ENCODE peak calls at places on chromosomes 4 and X, in nine cellular contexts. L, B, X, H, Q, K, N, M and G are unnamed samples.
A peak's percentile ranks its signal among the peaks of the same experiment; 100 is the strongest.

GRCh38 chr4:27066591-27066990 is 205.9 kb downstream of the STIM2 start:
- DNase-seq in L (no peak), Q (no peak), B (no peak), N (peak; percentile 18), H (no peak), X (peak; percentile 43), K (peak; percentile 21), M (no peak), G (no peak)

GRCh38 chr4:74189331-74190043 is 31.6 kb downstream of the MTHFD2L start:
- DNase-seq in X (no peak), Q (no peak), H (peak; percentile 66), B (peak; percentile 41), N (no peak), K (no peak), M (no peak), L (no peak), G (no peak)

GRCh38 chrX:77628294-77629025 is 157.6 kb downstream of the ATRX start:
- DNase-seq in L (no peak), X (no peak), N (no peak), K (no peak), Q (no peak), B (no peak), H (no peak), M (no peak), G (no peak)

GRCh38 chrX:72054776-72055495 is 76.8 kb downstream of the RTL5 start:
- DNase-seq in Q (no peak), H (peak; percentile 45), B (no peak), L (no peak), M (no peak), K (no peak), X (no peak), N (no peak), G (no peak)

GRCh38 chrX:47112316-47112954 is 32.1 kb downstream of the NDUFB11 start:
- DNase-seq in B (no peak), N (no peak), M (peak; percentile 24), K (no peak), H (peak; percentile 19), L (no peak), X (no peak), Q (no peak), G (no peak)

GRCh38 chr4:121272526-121272925 is 108.3 kb downstream of the QRFPR start:
- DNase-seq in Q (no peak), N (no peak), B (no peak), K (no peak), L (no peak), H (peak; percentile 92), X (no peak), M (no peak), G (no peak)

GRCh38 chr4:70637239-70637920 is 8.8 kb downstream of the ENAM start:
- DNase-seq in B (no peak), X (no peak), K (no peak), H (no peak), Q (no peak), M (no peak), L (no peak), N (no peak), G (no peak)

GRCh38 chr4:146916479-146917076 is 29.1 kb downstream of the TTC29 start:
- DNase-seq in Q (no peak), N (no peak), M (no peak), K (no peak), B (peak; percentile 5), H (peak; percentile 37), L (no peak), X (no peak), G (no peak)

GRCh38 chrX:98731821-98732220 is 1678.3 kb downstream of the PCDH19 start:
- DNase-seq in H (no peak), Q (no peak), X (no peak), K (no peak), N (no peak), M (no peak), B (no peak), L (no peak), G (no peak)

GRCh38 chr4:56990109-56990508 is 11.4 kb downstream of the POLR2B start:
- DNase-seq in N (no peak), X (no peak), H (peak; percentile 48), M (no peak), K (no peak), L (no peak), Q (no peak), B (no peak), G (no peak)

GRCh38 chr4:173761236-173761635 is 231.2 kb upstream of the HAND2 start:
- DNase-seq in K (no peak), H (no peak), N (no peak), Q (no peak), B (no peak), X (no peak), M (no peak), L (no peak), G (no peak)
- H3K27ac ChIP-seq in K (no peak overlapping the region), H (no peak overlapping the region), N (no peak overlapping the region), Q (no peak overlapping the region), B (no peak overlapping the region), X (no peak overlapping the region), M (no peak overlapping the region), L (no peak overlapping the region), G (no peak overlapping the region)

DNA sequence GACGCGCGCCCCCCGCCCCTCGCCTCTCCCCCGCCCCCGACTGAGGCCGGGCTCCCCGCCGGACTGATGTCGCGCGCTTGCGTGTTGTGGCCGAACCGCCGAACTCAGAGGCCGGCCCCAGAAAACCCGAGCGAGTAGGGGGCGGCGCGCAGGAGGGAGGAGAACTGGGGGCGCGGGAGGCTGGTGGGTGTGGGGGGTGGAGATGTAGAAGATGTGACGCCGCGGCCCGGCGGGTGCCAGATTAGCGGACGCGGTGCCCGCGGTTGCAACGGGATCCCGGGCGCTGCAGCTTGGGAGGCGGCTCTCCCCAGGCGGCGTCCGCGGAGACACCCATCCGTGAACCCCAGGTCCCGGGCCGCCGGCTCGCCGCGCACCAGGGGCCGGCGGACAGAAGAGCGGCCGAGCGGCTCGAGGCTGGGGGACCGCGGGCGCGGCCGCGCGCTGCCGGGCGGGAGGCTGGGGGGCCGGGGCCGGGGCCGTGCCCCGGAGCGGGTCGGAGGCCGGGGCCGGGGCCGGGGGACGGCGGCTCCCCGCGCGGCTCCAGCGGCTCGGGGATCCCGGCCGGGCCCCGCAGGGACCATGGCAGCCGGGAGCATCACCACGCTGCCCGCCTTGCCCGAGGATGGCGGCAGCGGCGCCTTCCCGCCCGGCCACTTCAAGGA is at the start of gene FGF2:
- DNase-seq in L (no peak), B (peak; percentile 5), N (peak; percentile 52), X (peak; percentile 31), M (peak; percentile 78), H (peak; percentile 70), Q (peak; percentile 30), K (peak; percentile 27), G (no peak)
- H3K4me3 ChIP-seq in L (peak within 1 kb of the TSS; percentile 63), B (peak within 1 kb of the TSS; percentile 44), N (peak within 1 kb of the TSS; percentile 56), X (peak within 1 kb of the TSS; percentile 58), M (peak within 1 kb of the TSS; percentile 77), H (peak within 1 kb of the TSS; percentile 81), Q (peak within 1 kb of the TSS; percentile 68), K (peak within 1 kb of the TSS; percentile 61), G (peak within 1 kb of the TSS; percentile 70)

DNA sequence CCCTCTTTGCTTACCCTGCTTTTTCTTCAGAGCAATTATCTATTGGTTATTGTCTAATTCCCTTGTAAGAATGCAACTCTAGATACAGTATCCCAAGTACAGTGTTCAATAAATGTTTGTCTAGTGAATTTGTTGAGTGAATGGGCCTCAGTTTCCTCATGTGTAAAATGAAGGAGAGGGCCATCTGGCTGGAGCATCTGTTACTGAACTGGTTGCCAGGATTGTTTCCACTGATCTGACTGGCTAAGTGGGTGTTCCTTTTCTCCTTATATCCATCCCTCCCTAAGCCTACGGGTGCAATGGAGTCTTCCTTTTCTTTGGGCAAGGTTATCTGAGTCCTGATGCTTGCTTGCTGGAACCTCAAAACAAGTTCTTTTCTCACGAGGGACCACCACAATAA is 185.2 kb upstream of the RPS6KA3 start:
- DNase-seq in H (no peak), M (no peak), Q (no peak), L (no peak), X (no peak), K (no peak), N (no peak), B (no peak), G (no peak)
- H3K27ac ChIP-seq in H (no peak overlapping the region), M (no peak overlapping the region), Q (no peak overlapping the region), L (no peak overlapping the region), X (no peak overlapping the region), K (no peak overlapping the region), N (no peak overlapping the region), B (no peak overlapping the region), G (no peak overlapping the region)

DNA sequence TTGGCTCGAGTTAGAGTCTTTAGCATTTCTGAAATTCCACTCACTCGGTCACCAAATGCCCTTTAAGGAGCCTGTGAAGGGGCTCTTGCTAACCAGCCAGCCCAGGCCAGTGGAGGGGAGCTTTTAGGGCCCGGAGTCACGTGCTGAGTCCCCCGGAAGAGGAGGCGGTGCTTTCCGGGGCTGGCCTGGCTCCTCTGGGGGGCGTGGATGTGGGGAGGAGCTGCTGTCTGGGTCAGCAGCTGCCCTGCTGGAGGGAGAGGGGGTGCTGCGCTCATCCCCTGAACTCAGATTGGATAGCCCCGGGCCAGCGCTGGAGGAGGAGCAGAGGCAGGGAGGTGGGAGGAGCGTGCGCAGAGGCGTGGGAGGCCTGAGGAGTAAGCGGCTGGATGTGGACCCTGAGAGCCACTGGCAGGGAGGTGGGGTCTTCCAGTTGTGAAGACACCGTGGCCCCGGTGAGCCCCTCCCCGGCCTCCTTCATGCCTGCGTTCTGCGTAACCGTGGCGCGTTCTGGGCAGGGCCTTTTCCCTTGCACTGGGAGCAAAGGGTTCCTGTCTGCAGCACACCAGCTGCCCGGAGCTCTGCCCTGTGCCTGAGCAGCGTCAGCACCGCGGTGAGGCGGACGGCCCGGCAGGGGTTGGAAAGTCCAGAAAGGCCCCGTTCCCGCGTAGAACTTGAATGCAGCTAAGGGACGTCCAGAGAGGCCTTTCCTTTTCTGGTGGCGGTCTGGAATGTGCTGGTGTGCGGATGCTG is 19.7 kb downstream of the MAEA start:
- DNase-seq in K (peak; percentile 69), H (peak; percentile 99), M (peak; percentile 90), L (peak; percentile 48), X (peak; percentile 68), N (peak; percentile 79), Q (peak; percentile 67), B (peak; percentile 17), G (peak; percentile 49)
- H3K4me3 ChIP-seq in K (peak overlapping the region; percentile 30), H (no peak overlapping the region), M (peak overlapping the region; percentile 63), L (peak overlapping the region; percentile 50), X (peak overlapping the region; percentile 42), N (peak overlapping the region; percentile 10), Q (peak overlapping the region; percentile 52), B (peak overlapping the region; percentile 50), G (peak overlapping the region; percentile 33)